ENCODE peak calls at places on chromosomes 5 and 9, in four cellular contexts. One of them, this sample, is unnamed. For H3K4me1 and H3K9me3, the result is how much of the 10 kb centered on the place peaks cover.

GRCh38 chr9:73446306-73446705 is 294.6 kb downstream of the ANXA1 start:
- DNase-seq in HepG2: no peak
- DNase-seq in GM12878: no peak
- DNase-seq in H1: no peak
- DNase-seq in this sample: no peak

GRCh38 chr5:45696206-45696836 is at the start of gene HCN1:
- DNase-seq in GM12878: no peak
- DNase-seq in H1: peak
- DNase-seq in HepG2: peak
- DNase-seq in this sample: peak

GRCh38 chr5:42531611-42532010 is 108.4 kb downstream of the GHR start:
- DNase-seq in HepG2: no peak
- DNase-seq in GM12878: no peak
- DNase-seq in H1: no peak
- DNase-seq in this sample: no peak

GRCh38 chr9:88783613-88784230 is 207.5 kb upstream of the S1PR3 start:
- DNase-seq in H1: peak
- DNase-seq in HepG2: no peak
- DNase-seq in GM12878: no peak
- DNase-seq in this sample: no peak

GRCh38 chr9:69549310-69550202 is 122.6 kb downstream of the APBA1 start:
- DNase-seq in GM12878: no peak
- DNase-seq in HepG2: peak
- DNase-seq in H1: no peak
- DNase-seq in this sample: peak

GRCh38 chr9:135718616-135719015 is 16.6 kb downstream of the KCNT1 start:
- DNase-seq in GM12878: no peak
- DNase-seq in H1: no peak
- DNase-seq in HepG2: peak
- DNase-seq in this sample: no peak

GRCh38 chr5:178502401-178503100 is 87.6 kb downstream of the COL23A1 start:
- DNase-seq in GM12878: no peak
- DNase-seq in HepG2: no peak
- DNase-seq in H1: no peak
- DNase-seq in this sample: no peak

GRCh38 chr5:181260720-181261319 is at the start of gene TRIM52:
- DNase-seq in GM12878: peak
- DNase-seq in HepG2: peak
- DNase-seq in H1: peak
- DNase-seq in this sample: peak

GRCh38 chr5:176609724-176610429 is at the start of gene GPRIN1:
- DNase-seq in H1: peak
- DNase-seq in HepG2: peak
- DNase-seq in GM12878: no peak
- DNase-seq in this sample: peak

GRCh38 chr9:34343090-34343489 is 13.7 kb downstream of the NUDT2 start:
- DNase-seq in GM12878: no peak
- DNase-seq in HepG2: no peak
- DNase-seq in H1: no peak
- DNase-seq in this sample: no peak

GRCh38 chr5:91541696-91542095 is 158.6 kb upstream of the ARRDC3 start:
- DNase-seq in HepG2: no peak
- DNase-seq in GM12878: no peak
- DNase-seq in H1: no peak
- DNase-seq in this sample: no peak

GRCh38 chr9:115614931-115615401 is 497.0 kb upstream of the TNC start:
- DNase-seq in HepG2: no peak
- DNase-seq in H1: no peak
- DNase-seq in GM12878: no peak
- DNase-seq in this sample: no peak

GRCh38 chr5:180135128-180135955 is 63.8 kb upstream of the RNF130 start:
- DNase-seq in H1: peak
- DNase-seq in GM12878: no peak
- DNase-seq in HepG2: no peak
- DNase-seq in this sample: no peak

GRCh38 chr9:16138961-16139441 is 586.2 kb downstream of the CCDC171 start:
- DNase-seq in H1: no peak
- DNase-seq in HepG2: no peak
- DNase-seq in GM12878: no peak
- DNase-seq in this sample: no peak

GRCh38 chr9:19049872-19050636 is 827 bp downstream of the RRAGA start:
- DNase-seq in H1: no peak
- DNase-seq in HepG2: no peak
- DNase-seq in GM12878: no peak
- DNase-seq in this sample: no peak

GRCh38 chr9:16627967-16628366 is 242.5 kb downstream of the BNC2 start:
- DNase-seq in GM12878: no peak
- DNase-seq in H1: no peak
- DNase-seq in HepG2: no peak
- DNase-seq in this sample: no peak

GRCh38 chr5:56012281-56012963 is 17.7 kb upstream of the IL6ST start:
- DNase-seq in HepG2: peak
- DNase-seq in H1: no peak
- DNase-seq in GM12878: no peak
- DNase-seq in this sample: no peak

GRCh38 chr9:136242248-136242647 is 3.4 kb downstream of the QSOX2 start:
- DNase-seq in GM12878: no peak
- DNase-seq in HepG2: no peak
- DNase-seq in H1: no peak
- DNase-seq in this sample: no peak

GRCh38 chr9:73549991-73550390 is 398.3 kb downstream of the ANXA1 start:
- DNase-seq in HepG2: peak
- DNase-seq in H1: no peak
- DNase-seq in GM12878: no peak
- DNase-seq in this sample: no peak

GRCh38 chr5:140466981-140467742 is 65.5 kb downstream of the ANKHD1 start:
- DNase-seq in H1: no peak
- DNase-seq in HepG2: no peak
- DNase-seq in GM12878: no peak
- DNase-seq in this sample: no peak

GRCh38 chr9:14238044-14238443 is 75.9 kb downstream of the NFIB start:
- DNase-seq in GM12878: no peak
- DNase-seq in HepG2: peak
- DNase-seq in H1: no peak
- DNase-seq in this sample: peak

GRCh38 chr5:151958111-151958510 is 33.5 kb upstream of the GLRA1 start:
- DNase-seq in GM12878: no peak
- DNase-seq in H1: no peak
- DNase-seq in HepG2: no peak
- DNase-seq in this sample: no peak

GRCh38 chr5:133289686-133290367 is 238.0 kb downstream of the HSPA4 start:
- DNase-seq in H1: no peak
- DNase-seq in HepG2: no peak
- DNase-seq in GM12878: no peak
- DNase-seq in this sample: no peak

GRCh38 chr9:31744589-31744988 is 639.9 kb upstream of the ACO1 start:
- DNase-seq in HepG2: no peak
- DNase-seq in H1: no peak
- DNase-seq in GM12878: no peak
- DNase-seq in this sample: no peak

DNA sequence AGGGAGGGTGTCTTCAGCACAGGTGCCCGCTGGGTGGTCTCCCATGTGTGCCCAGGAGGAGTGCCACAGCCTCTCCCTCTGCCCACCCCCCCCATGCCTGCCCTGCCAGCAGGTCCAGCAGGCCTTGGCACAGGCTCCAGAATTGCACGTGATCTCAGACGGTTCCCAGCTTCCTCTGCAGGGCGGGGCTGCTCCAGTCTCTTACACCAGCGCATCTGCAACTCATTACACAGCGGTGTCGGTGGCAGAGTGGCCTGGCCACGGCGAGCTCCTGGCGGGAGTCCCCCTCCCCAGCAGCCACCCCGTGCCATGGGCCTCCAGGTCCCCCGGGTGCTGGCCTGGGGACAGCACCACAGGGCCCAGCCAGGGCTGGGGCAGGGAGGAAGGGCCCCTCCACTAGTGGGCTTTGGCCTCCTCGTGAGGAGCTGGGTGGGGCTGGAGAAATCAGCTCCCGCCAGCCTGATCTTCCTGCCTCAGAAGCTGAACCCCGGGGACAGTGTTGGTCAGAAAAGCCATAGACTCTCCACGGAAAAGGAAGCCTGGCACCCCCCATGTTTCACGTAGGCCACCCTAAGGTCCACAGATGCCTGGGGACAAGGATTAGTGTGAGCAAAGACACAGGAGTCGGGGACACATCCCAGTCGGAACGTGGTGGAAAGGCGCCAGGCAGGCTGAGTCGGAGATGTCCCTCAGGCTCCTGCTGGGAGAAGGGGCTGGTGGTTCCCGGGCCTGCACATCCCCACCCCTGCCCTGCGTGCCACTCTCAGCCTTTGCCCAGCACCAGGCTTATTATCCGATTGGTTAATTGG is 40.2 kb downstream of the RXRA start:
- DNase-seq in H1: no peak
- DNase-seq in HepG2: no peak
- DNase-seq in GM12878: no peak
- DNase-seq in this sample: no peak
- H3K4me1 ChIP-seq in H1: under half
- H3K4me1 ChIP-seq in HepG2: half or more
- H3K4me1 ChIP-seq in GM12878: under half
- H3K4me1 ChIP-seq in this sample: under half

GRCh38 chr5:20166496-20166895 is 178.5 kb upstream of the CDH18 start:
- DNase-seq in H1: no peak
- DNase-seq in HepG2: no peak
- DNase-seq in GM12878: no peak
- DNase-seq in this sample: no peak
- TF ChIP-seq SUZ12 in H1: no peak
- TF ChIP-seq SUZ12 in HepG2: no peak
- TF ChIP-seq SUZ12 in GM12878: no peak
- TF ChIP-seq SUZ12 in this sample: no peak

DNA sequence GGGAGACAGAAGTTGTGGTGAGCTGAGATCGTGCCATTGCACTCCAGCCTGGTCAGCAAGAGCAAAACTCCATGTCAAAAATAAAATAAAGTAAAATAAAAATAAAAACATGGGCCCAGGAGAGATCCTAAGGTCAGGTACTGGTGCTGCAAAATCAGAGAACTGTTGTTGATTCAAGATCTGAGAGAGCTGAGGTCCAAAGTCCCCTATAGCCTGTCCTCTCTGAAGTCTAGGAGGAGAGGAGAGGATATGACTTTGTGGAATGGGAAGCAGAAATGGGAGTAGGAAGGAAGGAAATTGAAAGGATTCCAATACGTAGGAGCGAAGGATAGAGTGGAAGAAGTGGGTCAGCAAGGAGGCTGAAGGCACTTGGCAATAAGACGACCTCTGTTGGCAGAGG is 4.6 kb upstream of the OR1L4 start:
- DNase-seq in HepG2: peak
- DNase-seq in GM12878: no peak
- DNase-seq in H1: no peak
- DNase-seq in this sample: no peak
- H3K9me3 ChIP-seq in HepG2: under half
- H3K9me3 ChIP-seq in GM12878: under half
- H3K9me3 ChIP-seq in H1: under half
- H3K9me3 ChIP-seq in this sample: under half

GRCh38 chr5:149426931-149427330 is 47.8 kb upstream of the IL17B start:
- DNase-seq in GM12878: no peak
- DNase-seq in H1: no peak
- DNase-seq in HepG2: no peak
- DNase-seq in this sample: no peak
- H3K4me1 ChIP-seq in GM12878: under half
- H3K4me1 ChIP-seq in H1: under half
- H3K4me1 ChIP-seq in HepG2: half or more
- H3K4me1 ChIP-seq in this sample: under half

GRCh38 chr5:33148076-33148501 is 292.7 kb upstream of the TARS1 start:
- DNase-seq in GM12878: no peak
- DNase-seq in H1: no peak
- DNase-seq in HepG2: peak
- DNase-seq in this sample: no peak
- TF ChIP-seq SUZ12 in GM12878: no peak
- TF ChIP-seq SUZ12 in H1: no peak
- TF ChIP-seq SUZ12 in HepG2: no peak
- TF ChIP-seq SUZ12 in this sample: no peak

DNA sequence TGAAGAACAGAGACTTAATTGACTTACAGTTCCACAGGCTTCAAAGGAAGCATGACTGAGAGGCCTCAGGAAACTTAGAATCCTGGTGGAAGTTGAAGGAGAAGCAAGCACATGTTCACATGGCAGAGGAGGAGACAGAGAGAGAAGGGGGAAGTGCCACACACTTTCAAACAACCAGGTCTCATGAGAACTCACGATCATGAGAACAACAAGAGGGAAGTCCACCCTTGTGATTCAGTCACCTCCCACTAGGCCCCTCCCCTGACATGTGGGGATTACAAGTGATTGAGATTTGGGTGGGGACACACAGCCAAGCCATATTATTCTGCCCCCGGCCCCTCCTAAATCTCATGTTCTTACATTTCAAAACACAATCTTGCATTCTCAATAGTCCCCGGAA is 19.5 kb downstream of the NR3C1 start:
- DNase-seq in GM12878: no peak
- DNase-seq in HepG2: no peak
- DNase-seq in H1: no peak
- DNase-seq in this sample: no peak
- H3K9me3 ChIP-seq in GM12878: under half
- H3K9me3 ChIP-seq in HepG2: under half
- H3K9me3 ChIP-seq in H1: under half
- H3K9me3 ChIP-seq in this sample: under half

GRCh38 chr9:116691607-116692006 is 4.5 kb downstream of the TRIM32 start:
- DNase-seq in GM12878: no peak
- DNase-seq in H1: no peak
- DNase-seq in HepG2: no peak
- DNase-seq in this sample: no peak

GRCh38 chr9:116689117-116689516 is 2.0 kb downstream of the TRIM32 start:
- DNase-seq in H1: no peak
- DNase-seq in GM12878: no peak
- DNase-seq in HepG2: no peak
- DNase-seq in this sample: no peak

GRCh38 chr9:116687762-116688160 is 656 bp downstream of the TRIM32 start:
- DNase-seq in HepG2: no peak
- DNase-seq in GM12878: no peak
- DNase-seq in H1: no peak
- DNase-seq in this sample: no peak

GRCh38 chr9:116687074-116687761 is at the start of gene TRIM32:
- DNase-seq in GM12878: peak
- DNase-seq in H1: peak
- DNase-seq in HepG2: peak
- DNase-seq in this sample: peak

GRCh38 chr9:116689633-116690032 is 2.5 kb downstream of the TRIM32 start:
- DNase-seq in HepG2: no peak
- DNase-seq in GM12878: no peak
- DNase-seq in H1: no peak
- DNase-seq in this sample: no peak
- H3K4me1 ChIP-seq in HepG2: half or more
- H3K4me1 ChIP-seq in GM12878: under half
- H3K4me1 ChIP-seq in H1: under half
- H3K4me1 ChIP-seq in this sample: under half

This sample was measured in NT2/D1.